ENCODE peak calls at places on chromosomes 3 and 15, in five cellular contexts. H is mesenteric fat pad, E is RWPE1, C is NCI-H1417, I is C1 segment of cervical spinal cord. D is an unnamed sample.

GRCh38 chr3:37973250-37974054 is 17.1 kb upstream of the VILL start:
- DNase-seq in E (no peak), H (peak), I (no peak), C (no peak), D (no peak)

GRCh38 chr3:183033746-183034145 is 53.4 kb upstream of the DCUN1D1 start:
- DNase-seq in E (no peak), C (no peak), H (no peak), I (no peak), D (no peak)

GRCh38 chr15:80673561-80674244 is 21.4 kb upstream of the ABHD17C start:
- DNase-seq in C (no peak), E (no peak), I (no peak), H (no peak), D (no peak)

GRCh38 chr3:37624276-37624675 is 237.4 kb upstream of the CTDSPL start:
- DNase-seq in I (no peak), C (no peak), H (no peak), E (no peak), D (no peak)

GRCh38 chr3:188439080-188439479 is 285.1 kb downstream of the LPP start:
- DNase-seq in I (no peak), H (no peak), E (no peak), C (no peak), D (no peak)

GRCh38 chr15:80929225-80929624 is 60.4 kb downstream of the MESD start:
- DNase-seq in E (peak), C (no peak), H (no peak), I (no peak), D (no peak)

GRCh38 chr3:73422556-73422955 is 202.2 kb downstream of the PDZRN3 start:
- DNase-seq in C (no peak), H (no peak), E (no peak), I (no peak), D (no peak)

GRCh38 chr3:13025090-13025489 is 48.1 kb downstream of the IQSEC1 start:
- DNase-seq in C (no peak), H (no peak), E (peak), I (peak), D (no peak)

GRCh38 chr15:84598250-84598649 is 2.6 kb upstream of the ZSCAN2 start:
- DNase-seq in E (no peak), C (no peak), I (peak), H (no peak), D (peak)

GRCh38 chr3:55818485-55818884 is 331.4 kb upstream of the WNT5A start:
- DNase-seq in H (no peak), I (no peak), E (no peak), C (no peak), D (no peak)

GRCh38 chr3:184944221-184944620 is 132.3 kb downstream of the VPS8 start:
- DNase-seq in I (no peak), H (no peak), C (no peak), E (no peak), D (no peak)

GRCh38 chr3:74750901-74751300 is 136.4 kb upstream of the CNTN3 start:
- DNase-seq in C (no peak), E (no peak), H (no peak), I (no peak), D (no peak)

GRCh38 chr15:70098461-70099166 is 897 bp upstream of the TLE3 start:
- DNase-seq in E (no peak), H (no peak), I (peak), C (peak), D (no peak)

GRCh38 chr3:181899702-181900101 is 188.0 kb downstream of the SOX2 start:
- DNase-seq in E (no peak), C (no peak), I (no peak), H (no peak), D (no peak)

GRCh38 chr15:31013863-31014607 is 22.6 kb upstream of the MTMR10 start:
- DNase-seq in I (no peak), E (no peak), H (no peak), C (no peak), D (no peak)

GRCh38 chr15:35958936-35959335 is 413.0 kb upstream of the DPH6 start:
- DNase-seq in E (no peak), I (no peak), C (no peak), H (no peak), D (no peak)

GRCh38 chr15:92531406-92531805 is 124.2 kb downstream of the FAM174B start:
- DNase-seq in C (no peak), H (no peak), I (no peak), E (no peak), D (no peak)

GRCh38 chr3:141255864-141256263 is 24.2 kb downstream of the PXYLP1 start:
- DNase-seq in E (no peak), H (no peak), I (no peak), C (no peak), D (no peak)

GRCh38 chr15:68677996-68678395 is 99.2 kb downstream of the CORO2B start:
- DNase-seq in C (no peak), E (no peak), I (no peak), H (peak), D (no peak)

GRCh38 chr15:63800739-63801138 is 33.0 kb downstream of the HERC1 start:
- DNase-seq in E (no peak), C (no peak), I (no peak), H (no peak), D (no peak)

GRCh38 chr3:177089901-177090300 is 107.4 kb downstream of the TBL1XR1 start:
- DNase-seq in H (no peak), E (no peak), C (no peak), I (no peak), D (no peak)

GRCh38 chr3:84184937-84185336 is 773.9 kb upstream of the CADM2 start:
- DNase-seq in C (peak), I (no peak), H (no peak), E (no peak), D (no peak)

GRCh38 chr3:112459750-112460149 is 39.5 kb downstream of the BTLA start:
- DNase-seq in I (no peak), H (no peak), C (no peak), E (no peak), D (no peak)

GRCh38 chr3:55782806-55783205 is 295.7 kb upstream of the WNT5A start:
- DNase-seq in E (no peak), C (no peak), I (no peak), H (no peak), D (no peak)

GRCh38 chr3:52210550-52211046 is 12.6 kb downstream of the ALAS1 start:
- DNase-seq in E (no peak), C (no peak), I (no peak), H (no peak), D (no peak)

GRCh38 chr3:124119056-124119721 is 127.3 kb upstream of the ROPN1 start:
- DNase-seq in H (no peak), C (no peak), E (no peak), I (no peak), D (no peak)

GRCh38 chr15:26773485-26773877 is 615 bp upstream of the GABRB3 start:
- DNase-seq in H (no peak), I (no peak), C (no peak), E (no peak), D (no peak)

GRCh38 chr3:166917437-166917836 is 462.7 kb downstream of the ZBBX start:
- DNase-seq in C (no peak), E (no peak), H (no peak), I (no peak), D (no peak)

GRCh38 chr3:146680602-146681001 is 75.5 kb upstream of the PLSCR5 start:
- DNase-seq in H (no peak), E (no peak), C (peak), I (no peak), D (no peak)